ENCODE peak calls at places on chromosomes 7 and 10, in four cellular contexts. L is CD8-positive, alpha-beta T cell; G is posterior vena cava; T is HS-5. M is an unnamed sample.
A peak's percentile ranks its signal among the peaks of the same experiment; 100 is the strongest.

GRCh38 chr10:74662635-74663034 is 163.8 kb upstream of the KAT6B start:
- DNase-seq in T (no peak), L (no peak), G (no peak), M (no peak)

GRCh38 chr7:4144801-4145470 is 537.2 kb upstream of the FOXK1 start:
- DNase-seq in L (no peak), T (no peak), G (peak; percentile 88), M (no peak)

GRCh38 chr7:12754179-12754578 is 66.7 kb downstream of the ARL4A start:
- DNase-seq in T (no peak), L (no peak), G (no peak), M (no peak)

GRCh38 chr7:63038987-63039386 is 959.7 kb upstream of the ZNF722 start:
- DNase-seq in G (no peak), L (no peak), T (no peak), M (no peak)

GRCh38 chr7:130393095-130393494 is 12.8 kb downstream of the CPA1 start:
- DNase-seq in G (peak; percentile 46), T (peak; percentile 29), L (no peak), M (no peak)

GRCh38 chr7:82204694-82205093 is 238.9 kb downstream of the CACNA2D1 start:
- DNase-seq in L (no peak), G (no peak), T (peak; percentile 32), M (no peak)

GRCh38 chr7:97565665-97566064 is 166.2 kb upstream of the TAC1 start:
- DNase-seq in L (no peak), G (no peak), T (no peak), M (no peak)

GRCh38 chr10:103106556-103106955 is 86.5 kb downstream of the NT5C2 start:
- DNase-seq in L (no peak), T (no peak), G (no peak), M (no peak)

GRCh38 chr10:124125305-124126116 is 32.1 kb upstream of the CHST15 start:
- DNase-seq in G (no peak), T (no peak), L (no peak), M (no peak)

GRCh38 chr7:102890292-102890970 is 22.4 kb upstream of the LRRC17 start:
- DNase-seq in L (no peak), G (no peak), T (no peak), M (no peak)

GRCh38 chr10:3782099-3782455 is 2.9 kb downstream of the KLF6 start:
- DNase-seq in T (no peak), G (no peak), L (no peak), M (no peak)

GRCh38 chr10:17713758-17714157 is 38.2 kb upstream of the TMEM236 start:
- DNase-seq in G (no peak), T (no peak), L (no peak), M (peak; percentile 40)

GRCh38 chr7:96786261-96786997 is 76.8 kb upstream of the SEM1 start:
- DNase-seq in G (no peak), T (no peak), L (no peak), M (peak; percentile 21)

GRCh38 chr7:30764030-30764991 is 6.9 kb upstream of the MINDY4 start:
- DNase-seq in L (no peak), T (no peak), G (no peak), M (no peak)

GRCh38 chr10:91598211-91598981 is 34.5 kb downstream of the PPP1R3C start:
- DNase-seq in G (no peak), L (no peak), T (peak; percentile 68), M (no peak)

GRCh38 chr10:28250782-28251181 is 52.1 kb downstream of the MPP7 start:
- DNase-seq in L (no peak), T (peak; percentile 5), G (no peak), M (no peak)

GRCh38 chr10:58511765-58512469 is 755 bp upstream of the BICC1 start:
- DNase-seq in G (peak; percentile 76), T (no peak), L (no peak), M (no peak)

GRCh38 chr10:18713077-18713476 is 53.8 kb downstream of the ARL5B start:
- DNase-seq in T (peak; percentile 53), L (no peak), G (no peak), M (no peak)

M was measured in upper lobe of left lung.